ENCODE peak calls at places on chromosomes 7 and 10, in nine cellular contexts. R is body of pancreas; S is ovary; A is CD4-positive, CD25-positive, alpha-beta regulatory T cell; U is GM23248; K is esophagus squamous epithelium; V is neural progenitor cell; T is fibroblast of lung; F is psoas muscle. H is an unnamed sample. For H3K4me1 and H3K27me3, the result is how much of the 10 kb centered on the place peaks cover.

GRCh38 chr7:23712368-23713284 is 2.6 kb downstream of the STK31 start:
- DNase-seq in R (no peak), S (no peak), A (peak), U (peak), K (no peak), V (peak), T (peak), F (no peak), H (no peak)

GRCh38 chr10:3048114-3049019 is 19.0 kb upstream of the PFKP start:
- DNase-seq in R (no peak), S (no peak), A (no peak), U (peak), K (no peak), V (peak), T (peak), F (no peak), H (no peak)

GRCh38 chr10:125203186-125203800 is 42.9 kb upstream of the CTBP2 start:
- DNase-seq in R (no peak), S (no peak), A (no peak), U (no peak), K (no peak), V (no peak), T (no peak), F (no peak), H (no peak)

GRCh38 chr10:130926442-130926841 is 385.1 kb downstream of the TCERG1L start:
- DNase-seq in R (no peak), S (no peak), A (no peak), U (no peak), K (no peak), V (no peak), T (no peak), F (no peak), H (no peak)

GRCh38 chr7:31476073-31476745 is 37.7 kb upstream of the ITPRID1 start:
- DNase-seq in R (no peak), S (no peak), A (no peak), U (no peak), K (no peak), V (no peak), T (no peak), F (no peak), H (no peak)

GRCh38 chr10:122323941-122324675 is 50.4 kb upstream of the PLEKHA1 start:
- DNase-seq in R (no peak), S (no peak), A (no peak), U (peak), K (no peak), V (no peak), T (no peak), F (no peak), H (no peak)

GRCh38 chr7:7851381-7851780 is 117.2 kb upstream of the GLCCI1 start:
- DNase-seq in R (no peak), S (no peak), A (peak), U (no peak), K (no peak), V (no peak), T (peak), F (no peak), H (no peak)

GRCh38 chr7:2499719-2500430 is 19.7 kb upstream of the LFNG start:
- DNase-seq in R (no peak), S (no peak), A (no peak), U (no peak), K (no peak), V (peak), T (no peak), F (no peak), H (no peak)

GRCh38 chr7:106418094-106418493 is 133.3 kb upstream of the NAMPT start:
- DNase-seq in R (peak), S (no peak), A (no peak), U (peak), K (no peak), V (no peak), T (no peak), F (no peak), H (no peak)

GRCh38 chr10:48237856-48238250 is 36.6 kb downstream of the FRMPD2 start:
- DNase-seq in R (no peak), S (no peak), A (no peak), U (no peak), K (no peak), V (no peak), T (no peak), F (no peak), H (no peak)

GRCh38 chr10:95181731-95182130 is 12.3 kb upstream of the ACSM6 start:
- DNase-seq in R (no peak), S (no peak), A (no peak), U (peak), K (no peak), V (no peak), T (no peak), F (no peak), H (no peak)

GRCh38 chr7:81484266-81484665 is 285.6 kb downstream of the HGF start:
- DNase-seq in R (peak), S (peak), A (no peak), U (peak), K (peak), V (peak), T (peak), F (peak), H (no peak)

GRCh38 chr10:113381906-113382562 is 170.8 kb upstream of the HABP2 start:
- DNase-seq in R (peak), S (no peak), A (peak), U (peak), K (no peak), V (no peak), T (peak), F (no peak), H (no peak)

GRCh38 chr10:6020806-6021205 is 41.4 kb downstream of the IL2RA start:
- DNase-seq in R (peak), S (no peak), A (no peak), U (no peak), K (no peak), V (no peak), T (no peak), F (peak), H (no peak)

DNA sequence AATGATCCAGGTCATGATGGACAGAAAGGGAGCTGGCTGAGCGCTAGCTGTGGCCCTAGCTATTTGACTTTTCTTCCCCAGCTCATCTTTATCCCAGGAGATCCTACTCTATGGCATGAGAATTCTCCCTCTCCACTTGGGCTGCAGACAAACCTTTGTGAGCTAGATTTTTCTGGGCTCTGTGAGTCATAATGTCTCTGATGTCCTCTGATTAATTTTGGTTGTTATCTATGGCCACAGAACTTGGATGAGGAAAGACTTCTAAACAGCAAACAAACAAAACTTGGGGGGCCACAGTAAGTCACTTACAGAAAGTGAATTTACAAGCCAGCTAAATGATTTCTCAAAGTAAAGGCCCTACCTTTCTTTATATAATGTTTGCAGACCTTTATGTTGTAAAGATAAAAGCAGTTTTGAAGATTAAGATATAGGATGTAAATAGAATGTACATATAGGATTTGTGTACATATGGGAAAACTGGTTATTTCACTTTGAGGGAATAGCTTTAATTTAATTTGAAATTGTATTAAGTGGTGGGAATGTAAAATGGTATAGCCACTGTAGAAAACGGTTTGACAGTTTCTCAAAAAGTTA is 10.4 kb downstream of the ABLIM1 start:
- DNase-seq in R (no peak), S (no peak), A (no peak), U (peak), K (no peak), V (no peak), T (peak), F (no peak), H (no peak)
- H3K4me1 ChIP-seq in R (under half), S (under half), A (under half), U (under half), K (under half), V (under half), T (under half), F (under half), H (under half)

GRCh38 chr7:27151341-27151944 is 940 bp downstream of the HOXA3 start:
- DNase-seq in R (peak), S (no peak), A (no peak), U (peak), K (no peak), V (no peak), T (no peak), F (no peak), H (no peak)

GRCh38 chr7:27150568-27151340 is 1.6 kb downstream of the HOXA3 start:
- DNase-seq in R (peak), S (peak), A (peak), U (peak), K (no peak), V (peak), T (peak), F (peak), H (peak)

GRCh38 chr7:27152816-27153486 is 568 bp upstream of the HOXA3 start:
- DNase-seq in R (no peak), S (no peak), A (no peak), U (no peak), K (no peak), V (no peak), T (no peak), F (no peak), H (peak)

GRCh38 chr7:27153526-27153925 is 1.1 kb upstream of the HOXA3 start:
- DNase-seq in R (no peak), S (no peak), A (no peak), U (no peak), K (no peak), V (no peak), T (no peak), F (no peak), H (peak)

DNA sequence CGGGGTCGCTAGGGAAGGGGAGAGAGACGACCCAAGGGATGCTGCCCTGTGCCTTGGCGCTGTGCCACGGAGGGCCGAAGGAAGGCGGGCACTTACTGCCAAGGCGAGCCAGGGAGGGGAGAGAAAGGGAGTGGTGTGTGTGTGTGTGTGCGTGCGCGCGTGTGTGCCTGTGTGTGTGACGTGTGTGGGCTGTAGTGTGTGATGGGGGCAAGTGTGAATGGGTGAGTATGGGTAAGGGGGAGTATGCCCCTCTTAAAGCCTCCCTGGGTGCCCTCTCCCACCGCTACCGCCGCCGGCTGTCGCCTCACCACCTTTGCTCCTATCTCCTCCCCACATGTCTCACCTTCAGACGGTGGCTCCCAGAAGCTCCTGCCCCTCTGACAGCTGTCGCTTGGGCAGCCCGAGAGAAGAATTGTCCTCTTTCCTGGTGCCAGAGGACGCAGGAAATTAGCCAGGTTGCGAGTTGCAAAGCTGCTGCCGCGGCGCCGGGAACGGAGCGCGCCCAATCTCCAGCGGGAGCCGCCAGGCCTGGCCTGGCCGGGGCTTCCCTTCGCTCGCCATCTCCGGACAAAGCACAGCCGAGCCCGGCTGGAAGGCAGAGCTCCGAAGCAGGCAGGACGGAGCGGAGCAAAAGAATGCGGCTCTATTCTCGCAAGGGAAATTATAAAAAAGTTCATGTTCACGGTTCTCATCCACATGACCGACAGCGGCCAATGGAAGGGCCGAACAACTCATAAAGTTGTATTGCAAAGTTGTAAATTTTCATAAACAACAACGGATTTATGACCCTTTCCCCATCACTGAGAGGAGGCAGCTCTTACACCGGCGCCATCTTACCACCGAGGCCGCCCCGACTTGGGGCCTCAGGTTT is at the start of gene HOXA3:
- DNase-seq in R (peak), S (peak), A (no peak), U (peak), K (no peak), V (no peak), T (no peak), F (peak), H (peak)
- H3K27me3 ChIP-seq in R (under half), S (under half), A (half or more), U (under half), K (under half), V (half or more), T (under half), F (under half), H (half or more)

GRCh38 chr7:88069093-88069492 is 135.0 kb downstream of the ADAM22 start:
- DNase-seq in R (no peak), S (no peak), A (no peak), U (no peak), K (no peak), V (no peak), T (no peak), F (no peak), H (no peak)

GRCh38 chr7:88073625-88074024 is 139.6 kb downstream of the ADAM22 start:
- DNase-seq in R (no peak), S (no peak), A (no peak), U (no peak), K (no peak), V (no peak), T (no peak), F (no peak), H (no peak)

GRCh38 chr7:88072715-88073055 is 138.6 kb downstream of the ADAM22 start:
- DNase-seq in R (no peak), S (no peak), A (no peak), U (no peak), K (no peak), V (no peak), T (no peak), F (no peak), H (no peak)

GRCh38 chr7:88075216-88075615 is 141.2 kb downstream of the ADAM22 start:
- DNase-seq in R (no peak), S (no peak), A (peak), U (no peak), K (no peak), V (no peak), T (no peak), F (no peak), H (no peak)

DNA sequence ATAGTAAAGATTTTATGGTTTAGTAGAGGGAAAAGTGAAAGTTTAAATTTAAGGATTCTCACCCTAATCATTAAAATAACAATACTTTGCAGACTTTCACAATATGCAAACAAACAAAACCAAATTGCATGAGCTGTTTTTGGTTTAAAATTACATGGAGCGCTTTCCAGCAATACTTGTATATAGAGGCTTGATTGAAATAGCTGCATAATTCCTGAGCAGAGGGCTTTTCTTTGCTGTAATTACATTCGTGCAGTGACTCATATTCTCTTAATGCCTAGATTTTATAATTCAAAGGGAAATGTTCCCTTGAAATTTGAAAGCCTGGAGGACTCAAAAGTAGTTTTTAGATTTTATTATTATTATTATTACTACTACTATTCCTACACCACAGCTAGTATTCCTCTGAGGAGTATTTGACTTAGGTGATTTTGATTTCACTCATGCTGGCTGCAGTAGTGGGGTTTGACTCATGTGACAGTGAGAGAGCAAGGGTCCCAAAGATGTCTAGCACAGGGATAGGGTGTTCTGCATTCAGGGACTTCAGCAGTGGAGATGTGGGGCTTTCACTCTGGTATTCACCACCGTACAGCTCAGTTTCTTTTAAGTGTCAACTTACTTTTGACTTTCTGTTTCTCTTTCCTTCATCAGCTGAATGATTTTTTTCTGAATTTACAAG is 138.1 kb downstream of the ADAM22 start:
- DNase-seq in R (no peak), S (no peak), A (no peak), U (no peak), K (no peak), V (no peak), T (no peak), F (no peak), H (no peak)
- H3K4me3 ChIP-seq in R (no peak), S (no peak), A (no peak), U (no peak), K (no peak), V (no peak), T (no peak), F (no peak), H (no peak)

DNA sequence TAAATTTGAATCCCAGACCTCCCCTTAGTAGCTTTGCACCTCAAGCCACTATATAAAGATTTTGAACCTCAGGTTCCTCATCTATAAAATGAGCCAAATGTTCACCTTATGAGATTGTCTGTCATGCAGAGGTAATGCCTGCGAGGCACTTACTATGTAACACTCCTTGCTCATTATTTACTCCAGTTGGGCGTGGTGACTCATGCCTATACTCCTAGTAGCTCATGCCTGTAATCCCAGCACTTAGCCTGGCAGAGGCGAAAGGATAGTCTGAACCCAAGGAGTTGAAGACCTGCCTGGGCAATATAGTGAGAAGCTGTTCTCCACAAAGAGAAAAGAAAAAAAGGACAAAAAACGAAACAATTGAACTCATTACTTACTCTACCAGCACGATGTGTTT is 82.2 kb downstream of the MDFIC start:
- DNase-seq in R (no peak), S (no peak), A (no peak), U (peak), K (no peak), V (no peak), T (no peak), F (no peak), H (no peak)
- H3K4me1 ChIP-seq in R (under half), S (under half), A (under half), U (under half), K (under half), V (under half), T (under half), F (under half), H (under half)

DNA sequence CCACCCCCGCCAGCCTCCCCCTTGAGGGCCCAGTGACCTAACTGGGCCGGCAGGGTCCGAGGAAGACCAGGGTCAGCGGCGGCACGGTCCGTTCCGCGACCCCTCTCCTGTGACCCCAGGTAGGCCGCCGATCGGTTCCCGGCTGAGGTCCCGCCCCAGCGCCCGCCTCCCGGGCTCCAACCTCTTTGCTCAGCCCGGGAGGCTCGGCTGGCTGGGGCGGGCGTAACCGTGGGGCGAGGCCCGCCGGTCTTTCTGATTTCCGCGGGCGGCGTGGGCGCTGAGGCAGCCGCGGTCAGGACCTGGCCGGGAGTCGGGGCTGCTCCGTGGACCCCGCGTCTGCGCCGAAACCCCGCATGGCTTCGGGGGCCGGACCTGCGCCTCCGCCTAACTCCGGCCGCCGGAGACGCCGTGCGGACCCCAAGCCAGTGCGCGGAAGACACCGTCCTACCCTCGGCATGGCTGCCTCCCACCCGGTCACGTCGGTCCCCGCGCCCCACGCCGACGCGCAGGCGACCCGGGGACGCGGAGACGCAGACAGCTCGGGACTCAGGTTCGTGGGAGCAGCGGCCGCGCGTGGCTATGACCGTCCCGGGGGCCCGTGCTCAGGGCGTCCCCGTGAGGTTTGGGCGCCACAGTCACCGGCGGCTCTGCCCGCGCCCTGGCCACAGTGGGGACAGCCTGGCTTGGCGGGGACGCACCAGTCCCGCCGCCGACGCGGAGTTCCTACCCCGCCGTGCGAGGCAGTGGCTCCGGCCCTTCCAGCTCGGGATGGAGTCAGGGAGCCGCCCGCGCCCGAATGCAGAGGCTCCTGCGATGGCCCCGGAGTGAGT is 1.0 kb upstream of the VENTX start:
- DNase-seq in R (no peak), S (no peak), A (no peak), U (peak), K (no peak), V (peak), T (no peak), F (no peak), H (no peak)
- H3K27me3 ChIP-seq in R (under half), S (under half), A (under half), U (half or more), K (under half), V (half or more), T (under half), F (under half), H (half or more)

DNA sequence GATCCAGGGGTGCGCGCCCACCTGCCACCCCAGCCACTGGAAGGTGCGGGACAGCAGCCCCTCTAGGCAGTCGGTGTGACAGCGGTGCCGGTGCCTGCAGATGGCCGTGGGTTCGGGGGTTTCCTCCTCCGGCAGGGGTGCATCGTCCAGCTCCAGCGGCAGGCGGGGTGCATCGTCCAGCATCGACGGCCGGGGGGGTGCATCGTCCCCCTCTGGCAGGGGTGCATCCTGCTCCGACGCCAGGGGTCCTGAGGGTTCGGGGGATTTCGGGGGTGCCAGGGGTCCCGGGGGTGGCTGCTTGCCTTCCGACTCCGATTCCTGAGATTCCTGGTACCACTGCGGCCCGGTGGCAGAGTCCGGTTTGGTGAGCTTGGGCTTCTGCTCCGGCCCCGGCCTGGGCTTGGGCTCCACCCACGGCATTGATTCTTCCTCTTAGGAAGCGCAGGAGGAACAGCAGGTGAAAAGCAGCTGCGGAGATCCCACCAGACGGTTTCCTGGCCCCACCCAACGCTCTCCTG is 90.2 kb upstream of the RAB18 start:
- DNase-seq in R (peak), S (no peak), A (no peak), U (no peak), K (no peak), V (no peak), T (no peak), F (no peak), H (no peak)
- H3K4me3 ChIP-seq in R (no peak), S (no peak), A (no peak), U (no peak), K (no peak), V (no peak), T (no peak), F (no peak), H (no peak)

GRCh38 chr10:12704488-12704887 is 297.0 kb downstream of the CCDC3 start:
- DNase-seq in R (no peak), S (no peak), A (no peak), U (no peak), K (no peak), V (no peak), T (peak), F (no peak), H (no peak)
- H3K4me1 ChIP-seq in R (under half), S (under half), A (under half), U (half or more), K (half or more), V (under half), T (under half), F (under half), H (half or more)

H was measured in stomach.